ENCODE peak calls at places on chromosomes 16 and 17, in five cellular contexts. R, Y, S, V and G are unnamed samples.

GRCh38 chr17:20281860-20282259 is 185.5 kb downstream of the LGALS9B start:
- DNase-seq in V (no peak), Y (no peak), S (no peak), R (peak; percentile 54), G (no peak)

GRCh38 chr16:63998-64913 is 8.2 kb downstream of the RHBDF1 start:
- DNase-seq in S (no peak), Y (no peak), V (no peak), R (peak; percentile 73), G (no peak)

GRCh38 chr17:82242977-82243647 is 14.3 kb downstream of the SLC16A3 start:
- DNase-seq in Y (no peak), V (no peak), S (peak; percentile 92), R (peak; percentile 94), G (no peak)

GRCh38 chr17:40092581-40092980 is 7.8 kb downstream of the NR1D1 start:
- DNase-seq in R (no peak), S (peak; percentile 51), V (no peak), Y (no peak), G (no peak)

GRCh38 chr17:60369727-60370126 is 22.2 kb downstream of the USP32 start:
- DNase-seq in R (no peak), V (no peak), Y (no peak), S (no peak), G (no peak)

GRCh38 chr17:1315891-1316403 is 36.5 kb downstream of the TRARG1 start:
- DNase-seq in S (no peak), V (no peak), R (no peak), Y (no peak), G (no peak)

GRCh38 chr16:30139895-30140481 is 17.0 kb upstream of the MAPK3 start:
- DNase-seq in R (no peak), Y (no peak), S (no peak), V (no peak), G (no peak)

GRCh38 chr17:4881761-4882555 is 17.4 kb upstream of the C17orf107 start:
- DNase-seq in Y (no peak), V (peak; percentile 89), S (no peak), R (peak; percentile 74), G (peak; percentile 85)

GRCh38 chr17:56434610-56435009 is 158.9 kb upstream of the NOG start:
- DNase-seq in V (no peak), Y (no peak), S (no peak), R (no peak), G (no peak)

GRCh38 chr17:56548661-56549060 is 44.8 kb upstream of the NOG start:
- DNase-seq in S (no peak), R (no peak), Y (no peak), V (no peak), G (no peak)

GRCh38 chr17:28861393-28862203 is 6.8 kb downstream of the ERAL1 start:
- DNase-seq in Y (no peak), R (no peak), S (no peak), V (no peak), G (no peak)

GRCh38 chr17:48624118-48624517 is 2.0 kb downstream of the HOXB9 start:
- DNase-seq in V (no peak), S (no peak), R (no peak), Y (no peak), G (no peak)
- H3K27me3 ChIP-seq in V (peaks cover 100% of the 10 kb centered on the region), S (peaks cover 24% of the 10 kb centered on the region), R (peaks cover 29% of the 10 kb centered on the region), Y (peaks cover 40% of the 10 kb centered on the region), G (peaks cover 27% of the 10 kb centered on the region)

GRCh38 chr16:89548344-89549006 is 12.0 kb upstream of the RPL13 start:
- DNase-seq in R (no peak), Y (no peak), S (no peak), V (no peak), G (no peak)
- H3K36me3 ChIP-seq in R (peaks cover 10% of the 10 kb centered on the region), Y (peaks cover 9% of the 10 kb centered on the region), S (no peaks in the 10 kb centered on the region), V (peaks cover 14% of the 10 kb centered on the region), G (no peaks in the 10 kb centered on the region)

DNA sequence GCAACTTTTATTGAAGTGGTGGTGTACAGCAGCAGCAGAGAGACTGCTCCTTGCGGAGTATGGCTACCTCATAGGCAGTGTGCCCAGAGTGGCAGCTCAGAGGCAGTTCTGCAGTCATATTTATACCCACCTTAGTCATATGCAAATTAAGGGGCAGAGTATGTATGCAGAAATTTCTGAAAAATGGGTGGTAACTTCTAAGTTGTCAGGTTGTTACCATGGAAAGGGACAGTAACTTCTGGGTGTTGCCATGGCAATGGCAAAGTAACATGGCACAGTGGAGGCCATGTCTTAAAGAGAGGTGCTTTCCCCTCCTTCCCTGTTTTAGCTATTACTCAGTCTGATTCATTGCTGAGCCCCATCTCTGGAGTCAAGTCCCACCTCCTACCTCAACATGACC is 53.4 kb downstream of the MEOX1 start:
- DNase-seq in Y (peak; percentile 28), S (no peak), V (no peak), R (no peak), G (no peak)
- TF ChIP-seq POLR2A in Y (no peak), S (no peak), V (no peak), R (no peak), G (no peak)

DNA sequence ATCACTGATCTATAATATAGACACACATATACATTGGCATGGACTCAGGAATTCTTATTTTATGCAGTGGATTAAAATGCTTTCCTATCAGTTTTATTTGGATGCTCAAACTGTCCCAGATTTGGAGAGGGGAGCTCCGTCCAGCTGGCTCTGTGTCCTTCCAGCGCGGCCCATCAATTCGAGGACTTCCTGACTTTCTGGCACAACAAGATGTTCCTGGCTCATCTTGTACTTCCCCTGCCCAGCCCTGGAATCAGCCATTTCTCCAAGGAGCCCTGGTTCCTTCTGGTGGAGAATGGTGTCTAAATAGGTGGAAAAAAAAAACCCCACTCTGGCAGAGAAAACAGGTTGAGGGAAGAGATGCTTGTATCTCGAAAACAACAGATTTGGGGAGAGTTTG is 94.5 kb downstream of the CRISPLD2 start:
- DNase-seq in R (no peak), V (no peak), Y (no peak), S (peak; percentile 61), G (no peak)
- H3K27me3 ChIP-seq in R (no peaks in the 10 kb centered on the region), V (no peaks in the 10 kb centered on the region), Y (peaks cover 3% of the 10 kb centered on the region), S (no peaks in the 10 kb centered on the region), G (no peaks in the 10 kb centered on the region)

GRCh38 chr16:11692651-11693050 is 24.4 kb downstream of the SNN start:
- DNase-seq in Y (no peak), S (no peak), V (no peak), R (peak; percentile 41), G (no peak)
- H3K36me3 ChIP-seq in Y (peaks cover 49% of the 10 kb centered on the region), S (no peaks in the 10 kb centered on the region), V (no peaks in the 10 kb centered on the region), R (peaks cover 46% of the 10 kb centered on the region), G (no peaks in the 10 kb centered on the region)

DNA sequence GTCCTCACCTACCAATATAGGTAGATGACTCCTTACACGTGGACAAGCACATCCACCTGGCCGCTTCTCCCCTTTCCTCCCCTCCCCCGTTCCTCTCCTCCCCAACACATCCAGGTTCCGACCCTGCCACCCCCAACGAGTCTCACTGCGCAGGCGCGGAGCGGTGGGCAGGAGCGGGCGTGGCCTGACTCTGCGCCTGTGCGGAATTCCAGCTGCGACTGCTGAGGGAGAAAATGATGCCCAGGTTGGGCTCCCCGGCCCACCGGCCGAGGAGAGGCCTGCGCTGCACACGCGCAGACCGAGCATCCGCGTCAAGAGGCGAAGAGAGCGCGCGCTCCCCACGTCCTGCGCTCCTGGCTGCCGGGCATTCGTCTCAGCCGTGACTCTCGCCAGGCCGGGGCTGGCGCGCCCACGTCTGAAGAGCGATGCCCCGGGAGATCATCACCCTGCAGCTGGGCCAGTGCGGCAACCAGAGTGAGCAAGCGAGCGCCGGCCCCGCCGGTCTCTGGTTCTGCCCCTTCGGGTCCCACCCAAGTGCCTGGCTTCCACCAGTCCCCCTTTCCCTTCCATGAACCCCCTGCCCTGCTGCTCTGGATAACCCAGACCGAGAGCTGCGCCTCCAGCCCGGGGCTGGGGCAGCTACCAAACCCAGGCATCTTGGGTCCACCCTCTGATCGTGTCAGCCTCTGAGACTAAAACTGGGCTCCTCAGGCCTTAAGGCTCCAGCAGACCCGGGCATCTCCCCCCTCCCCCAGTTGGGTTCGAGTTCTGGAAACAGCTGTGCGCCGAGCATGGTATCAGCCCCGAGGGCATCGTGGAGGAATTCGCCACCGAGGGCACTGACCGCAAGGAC is at the start of gene TUBG2:
- DNase-seq in S (peak; percentile 93), R (peak; percentile 89), V (peak; percentile 98), Y (no peak), G (peak; percentile 88)
- TF ChIP-seq POLR2A in S (peak; percentile 82), R (peak; percentile 63), V (no peak), Y (peak; percentile 73), G (peak; percentile 14)